ENCODE peak calls at places on chromosomes 3 and 15, in seven cellular contexts. One of them, this sample, is unnamed.

GRCh38 chr3:127454968-127455367 is 135.6 kb downstream of the TPRA1 start:
- DNase-seq in cardiac fibroblast: no peak
- DNase-seq in heart right ventricle: no peak
- DNase-seq in cardiac muscle cell: no peak
- DNase-seq in uterus: no peak
- DNase-seq in right lobe of liver: peak
- DNase-seq in tibial nerve: no peak
- DNase-seq in this sample: no peak

GRCh38 chr15:66981746-66982145 is 83.7 kb upstream of the SMAD3 start:
- DNase-seq in cardiac fibroblast: no peak
- DNase-seq in heart right ventricle: no peak
- DNase-seq in cardiac muscle cell: no peak
- DNase-seq in uterus: no peak
- DNase-seq in right lobe of liver: no peak
- DNase-seq in tibial nerve: no peak
- DNase-seq in this sample: no peak

GRCh38 chr3:137012097-137012501 is 54.3 kb downstream of the IL20RB start:
- DNase-seq in cardiac fibroblast: peak
- DNase-seq in heart right ventricle: no peak
- DNase-seq in cardiac muscle cell: peak
- DNase-seq in uterus: no peak
- DNase-seq in right lobe of liver: peak
- DNase-seq in tibial nerve: no peak
- DNase-seq in this sample: peak

GRCh38 chr3:30972449-30972848 is 78.0 kb upstream of the GADL1 start:
- DNase-seq in cardiac fibroblast: no peak
- DNase-seq in heart right ventricle: no peak
- DNase-seq in cardiac muscle cell: no peak
- DNase-seq in uterus: no peak
- DNase-seq in right lobe of liver: no peak
- DNase-seq in tibial nerve: no peak
- DNase-seq in this sample: no peak

GRCh38 chr15:60004019-60004845 is at the start of gene FOXB1:
- DNase-seq in cardiac fibroblast: no peak
- DNase-seq in heart right ventricle: no peak
- DNase-seq in cardiac muscle cell: no peak
- DNase-seq in uterus: no peak
- DNase-seq in right lobe of liver: no peak
- DNase-seq in tibial nerve: no peak
- DNase-seq in this sample: no peak

GRCh38 chr3:62139957-62140356 is 233.4 kb downstream of the FEZF2 start:
- DNase-seq in cardiac fibroblast: peak
- DNase-seq in heart right ventricle: no peak
- DNase-seq in cardiac muscle cell: peak
- DNase-seq in uterus: no peak
- DNase-seq in right lobe of liver: no peak
- DNase-seq in tibial nerve: no peak
- DNase-seq in this sample: no peak

GRCh38 chr3:53235545-53235944 is 20.3 kb downstream of the TKT start:
- DNase-seq in cardiac fibroblast: no peak
- DNase-seq in heart right ventricle: no peak
- DNase-seq in cardiac muscle cell: no peak
- DNase-seq in uterus: no peak
- DNase-seq in right lobe of liver: no peak
- DNase-seq in tibial nerve: no peak
- DNase-seq in this sample: no peak

GRCh38 chr15:39497016-39497758 is 83.7 kb upstream of the THBS1 start:
- DNase-seq in cardiac fibroblast: no peak
- DNase-seq in heart right ventricle: no peak
- DNase-seq in cardiac muscle cell: no peak
- DNase-seq in uterus: no peak
- DNase-seq in right lobe of liver: no peak
- DNase-seq in tibial nerve: no peak
- DNase-seq in this sample: no peak

GRCh38 chr15:58755350-58755749 is 5.8 kb upstream of the ADAM10 start:
- DNase-seq in cardiac fibroblast: peak
- DNase-seq in heart right ventricle: no peak
- DNase-seq in cardiac muscle cell: no peak
- DNase-seq in uterus: no peak
- DNase-seq in right lobe of liver: no peak
- DNase-seq in tibial nerve: no peak
- DNase-seq in this sample: no peak

GRCh38 chr3:5497497-5497896 is 310.0 kb downstream of the EDEM1 start:
- DNase-seq in cardiac fibroblast: no peak
- DNase-seq in heart right ventricle: no peak
- DNase-seq in cardiac muscle cell: no peak
- DNase-seq in uterus: no peak
- DNase-seq in right lobe of liver: no peak
- DNase-seq in tibial nerve: no peak
- DNase-seq in this sample: no peak

GRCh38 chr3:80096909-80097308 is 329.1 kb upstream of the ROBO1 start:
- DNase-seq in cardiac fibroblast: no peak
- DNase-seq in heart right ventricle: no peak
- DNase-seq in cardiac muscle cell: no peak
- DNase-seq in uterus: no peak
- DNase-seq in right lobe of liver: no peak
- DNase-seq in tibial nerve: no peak
- DNase-seq in this sample: no peak

GRCh38 chr15:28947241-28947674 is 61.5 kb downstream of the APBA2 start:
- DNase-seq in cardiac fibroblast: no peak
- DNase-seq in heart right ventricle: no peak
- DNase-seq in cardiac muscle cell: no peak
- DNase-seq in uterus: no peak
- DNase-seq in right lobe of liver: no peak
- DNase-seq in tibial nerve: no peak
- DNase-seq in this sample: peak

DNA sequence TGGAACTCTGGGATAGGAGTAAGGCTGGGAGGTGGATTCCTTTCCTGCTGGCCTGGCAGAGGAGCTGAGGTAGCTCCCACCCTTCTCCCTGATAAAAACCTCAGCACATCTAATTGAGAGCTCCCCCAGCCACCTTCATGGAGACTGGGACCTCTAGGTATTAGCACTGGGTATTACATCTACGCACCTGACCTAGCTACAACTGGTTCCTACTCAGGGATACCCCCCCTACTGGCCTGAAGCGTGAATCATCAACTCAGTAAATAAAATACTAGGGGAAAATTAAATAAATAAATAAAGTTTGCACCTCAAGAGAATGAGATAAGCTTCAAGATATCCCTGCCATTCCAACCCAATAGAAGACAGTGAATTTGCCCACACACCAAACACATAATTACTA is 140.4 kb downstream of the NEK10 start:
- DNase-seq in cardiac fibroblast: no peak
- DNase-seq in heart right ventricle: no peak
- DNase-seq in cardiac muscle cell: no peak
- DNase-seq in uterus: no peak
- DNase-seq in right lobe of liver: no peak
- DNase-seq in tibial nerve: no peak
- DNase-seq in this sample: no peak
- TF ChIP-seq CTCF in cardiac fibroblast: no peak
- TF ChIP-seq CTCF in heart right ventricle: no peak
- TF ChIP-seq CTCF in cardiac muscle cell: no peak
- TF ChIP-seq CTCF in uterus: no peak
- TF ChIP-seq CTCF in right lobe of liver: no peak
- TF ChIP-seq CTCF in tibial nerve: no peak
- TF ChIP-seq CTCF in this sample: no peak

GRCh38 chr15:92271179-92271578 is 122.5 kb upstream of the ST8SIA2 start:
- DNase-seq in cardiac fibroblast: no peak
- DNase-seq in heart right ventricle: no peak
- DNase-seq in cardiac muscle cell: no peak
- DNase-seq in uterus: no peak
- DNase-seq in right lobe of liver: no peak
- DNase-seq in tibial nerve: no peak
- DNase-seq in this sample: no peak
- H3K4me3 ChIP-seq in cardiac fibroblast: no peak
- H3K4me3 ChIP-seq in heart right ventricle: no peak
- H3K4me3 ChIP-seq in cardiac muscle cell: no peak
- H3K4me3 ChIP-seq in uterus: no peak
- H3K4me3 ChIP-seq in right lobe of liver: no peak
- H3K4me3 ChIP-seq in tibial nerve: no peak
- H3K4me3 ChIP-seq in this sample: no peak

GRCh38 chr3:196949750-196950149 is 7.4 kb upstream of the NCBP2 start:
- DNase-seq in cardiac fibroblast: no peak
- DNase-seq in heart right ventricle: no peak
- DNase-seq in cardiac muscle cell: no peak
- DNase-seq in uterus: no peak
- DNase-seq in right lobe of liver: no peak
- DNase-seq in tibial nerve: no peak
- DNase-seq in this sample: no peak
- TF ChIP-seq CTCF in cardiac fibroblast: no peak
- TF ChIP-seq CTCF in heart right ventricle: no peak
- TF ChIP-seq CTCF in cardiac muscle cell: no peak
- TF ChIP-seq CTCF in uterus: no peak
- TF ChIP-seq CTCF in right lobe of liver: no peak
- TF ChIP-seq CTCF in tibial nerve: no peak
- TF ChIP-seq CTCF in this sample: no peak

DNA sequence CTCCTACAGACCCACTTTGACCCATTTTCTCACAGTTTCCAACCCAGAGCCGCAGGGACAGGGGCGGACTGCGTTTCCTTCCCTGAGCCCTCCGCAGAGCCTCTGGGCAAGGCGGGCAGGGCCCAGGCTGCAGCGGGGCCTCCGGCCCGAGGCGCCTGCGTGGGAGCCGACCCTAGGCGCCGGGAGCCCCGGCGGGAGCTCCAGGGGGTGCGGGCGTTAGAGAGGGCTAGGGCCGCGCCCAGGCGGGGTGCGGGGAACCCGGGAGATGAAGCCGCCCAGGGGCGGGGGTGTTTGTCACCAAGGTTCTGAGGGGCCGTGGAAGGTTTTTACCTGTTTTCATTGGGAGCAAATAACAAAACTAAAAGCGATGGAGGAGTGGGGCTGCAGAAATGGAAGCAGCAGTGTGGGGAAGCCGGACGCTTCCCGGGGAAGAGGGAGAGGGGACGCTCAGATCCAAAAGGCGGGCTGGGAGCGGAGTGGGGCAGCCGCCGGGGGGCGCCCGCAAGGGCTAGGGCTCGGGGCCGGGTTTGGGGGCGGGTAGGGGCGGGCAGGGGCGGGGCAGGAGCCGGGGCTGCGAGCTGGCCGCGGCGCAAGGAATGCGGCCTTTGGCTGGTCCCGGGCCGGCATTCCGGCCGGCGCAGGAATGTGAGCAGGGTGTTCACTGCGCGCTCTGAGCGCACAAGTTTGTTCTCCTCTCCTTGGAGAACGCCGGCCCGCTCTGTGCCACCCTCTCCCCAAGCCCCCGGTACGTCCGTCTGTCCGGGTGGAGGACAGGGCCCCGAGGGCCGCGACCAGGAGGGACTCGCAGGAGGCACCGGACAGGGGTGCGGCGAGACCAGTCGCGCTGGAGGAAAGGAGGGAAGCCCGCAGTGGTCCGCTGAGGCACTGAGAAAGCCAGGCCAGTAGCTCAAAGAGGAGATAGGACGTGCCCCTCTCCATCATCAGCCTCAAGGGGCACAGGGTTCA is 61.1 kb downstream of the AMOTL2 start:
- DNase-seq in cardiac fibroblast: peak
- DNase-seq in heart right ventricle: peak
- DNase-seq in cardiac muscle cell: peak
- DNase-seq in uterus: peak
- DNase-seq in right lobe of liver: peak
- DNase-seq in tibial nerve: peak
- DNase-seq in this sample: peak
- H3K4me3 ChIP-seq in cardiac fibroblast: peak
- H3K4me3 ChIP-seq in heart right ventricle: peak
- H3K4me3 ChIP-seq in cardiac muscle cell: peak
- H3K4me3 ChIP-seq in uterus: peak
- H3K4me3 ChIP-seq in right lobe of liver: peak
- H3K4me3 ChIP-seq in tibial nerve: peak
- H3K4me3 ChIP-seq in this sample: peak

GRCh38 chr3:104785966-104786365 is 580.7 kb upstream of the ALCAM start:
- DNase-seq in cardiac fibroblast: no peak
- DNase-seq in heart right ventricle: no peak
- DNase-seq in cardiac muscle cell: no peak
- DNase-seq in uterus: no peak
- DNase-seq in right lobe of liver: no peak
- DNase-seq in tibial nerve: no peak
- DNase-seq in this sample: no peak
- TF ChIP-seq CTCF in cardiac fibroblast: no peak
- TF ChIP-seq CTCF in heart right ventricle: no peak
- TF ChIP-seq CTCF in cardiac muscle cell: no peak
- TF ChIP-seq CTCF in uterus: no peak
- TF ChIP-seq CTCF in right lobe of liver: no peak
- TF ChIP-seq CTCF in tibial nerve: no peak
- TF ChIP-seq CTCF in this sample: no peak

DNA sequence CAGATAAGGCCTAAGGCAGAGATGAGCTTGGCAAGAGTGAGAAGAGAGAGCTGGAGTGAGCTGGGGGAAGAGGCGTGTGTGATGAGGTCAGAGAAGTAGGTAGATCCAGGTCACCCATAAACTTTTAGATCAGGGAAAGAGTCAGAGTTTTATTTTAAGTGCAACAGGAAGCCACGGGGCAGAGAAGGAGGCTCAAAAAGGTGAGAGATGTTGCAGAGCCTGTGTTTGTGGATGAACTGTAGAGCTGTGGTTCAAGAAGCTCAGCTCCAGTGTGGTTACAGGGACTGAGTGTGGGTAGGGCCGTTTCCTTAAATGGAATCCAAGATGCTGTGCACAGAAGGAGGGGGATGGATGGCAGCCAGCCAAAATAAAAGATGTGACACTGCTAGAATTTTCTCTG is 337.2 kb downstream of the SATB1 start:
- DNase-seq in cardiac fibroblast: no peak
- DNase-seq in heart right ventricle: no peak
- DNase-seq in cardiac muscle cell: no peak
- DNase-seq in uterus: no peak
- DNase-seq in right lobe of liver: no peak
- DNase-seq in tibial nerve: no peak
- DNase-seq in this sample: no peak
- H3K4me3 ChIP-seq in cardiac fibroblast: no peak
- H3K4me3 ChIP-seq in heart right ventricle: no peak
- H3K4me3 ChIP-seq in cardiac muscle cell: no peak
- H3K4me3 ChIP-seq in uterus: no peak
- H3K4me3 ChIP-seq in right lobe of liver: no peak
- H3K4me3 ChIP-seq in tibial nerve: no peak
- H3K4me3 ChIP-seq in this sample: no peak